ENCODE peak calls at places on chromosomes 3 and 15, in ten cellular contexts. W is H4; O is iPS-NIHi11; K is fibroblast of pulmonary artery; I is activated CD4-positive, CD25-positive, alpha-beta regulatory T cell; P is hepatocyte; N is left colon; R is CD4-positive, alpha-beta T cell; E is activated T-cell treated with anti-CD3 and anti-CD28 coated beads for 1 hour; S is retinal pigment epithelial cell. L is an unnamed sample.
A peak's percentile ranks its signal among the peaks of the same experiment; 100 is the strongest.

GRCh38 chr3:126530171-126531050 is 6.5 kb downstream of the CHST13 start:
- DNase-seq in P (no peak), N (peak; percentile 32), W (peak; percentile 60), I (no peak), S (no peak), R (no peak), E (no peak), O (no peak), K (no peak), L (no peak)

GRCh38 chr3:14821151-14821550 is 2.4 kb downstream of the FGD5 start:
- DNase-seq in K (no peak), E (no peak), P (no peak), R (no peak), O (no peak), S (no peak), W (no peak), N (no peak), I (no peak), L (no peak)

GRCh38 chr3:155270485-155271342 is 22.8 kb downstream of the STRIT1 start:
- DNase-seq in I (no peak), P (no peak), E (no peak), N (no peak), R (no peak), W (no peak), O (no peak), K (peak; percentile 10), S (no peak), L (peak; percentile 53)

GRCh38 chr3:74883690-74884089 is 269.2 kb upstream of the CNTN3 start:
- DNase-seq in I (no peak), N (no peak), S (no peak), P (peak; percentile 49), E (no peak), W (peak; percentile 8), O (peak; percentile 18), K (peak; percentile 21), R (no peak), L (peak; percentile 73)

GRCh38 chr3:171561601-171562323 is 101.6 kb upstream of the TNIK start:
- DNase-seq in I (no peak), O (no peak), E (no peak), N (no peak), S (no peak), W (no peak), R (no peak), K (peak; percentile 38), P (no peak), L (no peak)

GRCh38 chr3:169179193-169180122 is 484.1 kb downstream of the MECOM start:
- DNase-seq in E (no peak), S (no peak), R (no peak), I (no peak), W (no peak), P (peak; percentile 39), N (no peak), O (no peak), K (no peak), L (no peak)

GRCh38 chr3:13282528-13282985 is 137.6 kb downstream of the NUP210 start:
- DNase-seq in W (no peak), R (no peak), E (no peak), I (no peak), P (peak; percentile 38), O (peak; percentile 83), S (no peak), N (no peak), K (no peak), L (peak; percentile 53)

GRCh38 chr15:94262201-94262600 is 30.8 kb downstream of the MCTP2 start:
- DNase-seq in I (no peak), S (no peak), K (no peak), P (no peak), N (no peak), E (no peak), W (no peak), R (no peak), O (no peak), L (no peak)

GRCh38 chr15:50145451-50145872 is 26.4 kb upstream of the ATP8B4 start:
- DNase-seq in I (no peak), K (peak; percentile 92), S (peak; percentile 51), N (no peak), W (peak; percentile 76), R (no peak), O (peak; percentile 62), E (no peak), P (peak; percentile 82), L (no peak)

GRCh38 chr15:60605879-60606304 is 127.0 kb upstream of the ICE2 start:
- DNase-seq in R (no peak), P (no peak), N (no peak), O (no peak), K (peak; percentile 84), S (no peak), W (peak; percentile 17), I (no peak), E (no peak), L (peak; percentile 62)

L was measured in islet precursor cell.